ENCODE peak calls at places on chromosomes 12 and 14, in ten cellular contexts. O, F, K, T, D, Z, I, C, P and W are unnamed samples.

GRCh38 chr12:8658361-8658760 is 4.3 kb downstream of the MFAP5 start:
- DNase-seq in O (no peak), F (no peak), K (no peak), T (no peak), D (peak), Z (no peak), I (peak), C (no peak), P (no peak), W (no peak)

GRCh38 chr12:123022846-123023245 is 42.4 kb downstream of the ARL6IP4 start:
- DNase-seq in O (no peak), F (no peak), K (no peak), T (no peak), D (no peak), Z (no peak), I (no peak), C (no peak), P (no peak), W (no peak)

GRCh38 chr14:76201162-76201561 is 49.4 kb downstream of the GPATCH2L start:
- DNase-seq in O (no peak), F (no peak), K (no peak), T (no peak), D (peak), Z (no peak), I (peak), C (no peak), P (no peak), W (no peak)

GRCh38 chr12:6264402-6265037 is 46.0 kb upstream of the PLEKHG6 start:
- DNase-seq in O (no peak), F (no peak), K (no peak), T (no peak), D (no peak), Z (no peak), I (no peak), C (no peak), P (no peak), W (peak)

GRCh38 chr12:31369712-31370521 is 44.0 kb upstream of the SINHCAF start:
- DNase-seq in O (no peak), F (no peak), K (peak), T (no peak), D (peak), Z (no peak), I (peak), C (no peak), P (no peak), W (peak)

GRCh38 chr14:81023095-81023710 is 67.8 kb downstream of the TSHR start:
- DNase-seq in O (no peak), F (no peak), K (no peak), T (no peak), D (no peak), Z (no peak), I (no peak), C (no peak), P (no peak), W (no peak)

GRCh38 chr12:98767248-98767647 is 122.2 kb downstream of the APAF1 start:
- DNase-seq in O (no peak), F (no peak), K (no peak), T (no peak), D (no peak), Z (no peak), I (no peak), C (no peak), P (no peak), W (no peak)

GRCh38 chr12:15977999-15978398 is 66.9 kb downstream of the DERA start:
- DNase-seq in O (no peak), F (no peak), K (no peak), T (no peak), D (no peak), Z (no peak), I (no peak), C (no peak), P (no peak), W (no peak)